ENCODE peak calls at places on chromosomes 12 and 14, in four cellular contexts. X, S, Z and A are unnamed samples.

GRCh38 chr12:50166776-50167025 is 468 bp downstream of the CERS5 start:
- DNase-seq in X (peak; percentile 74), S (peak; percentile 55), Z (peak; percentile 43), A (no peak)

GRCh38 chr12:54479421-54479820 is 6.0 kb upstream of the GTSF1 start:
- DNase-seq in X (peak; percentile 77), S (no peak), Z (no peak), A (no peak)

GRCh38 chr12:71626768-71627167 is 36.9 kb downstream of the ZFC3H1 start:
- DNase-seq in X (peak; percentile 43), S (no peak), Z (no peak), A (no peak)

GRCh38 chr14:65482769-65483438 is 70.4 kb downstream of the FUT8 start:
- DNase-seq in X (peak; percentile 28), S (no peak), Z (no peak), A (no peak)

GRCh38 chr12:106179086-106179485 is 40.3 kb upstream of the NUAK1 start:
- DNase-seq in X (no peak), S (no peak), Z (no peak), A (no peak)

GRCh38 chr14:52013984-52014600 is 24.7 kb downstream of the RTRAF start:
- DNase-seq in X (peak; percentile 18), S (no peak), Z (no peak), A (no peak)

GRCh38 chr14:22339277-22339676 is 249.7 kb downstream of the DAD1 start:
- DNase-seq in X (peak; percentile 6), S (no peak), Z (no peak), A (no peak)

GRCh38 chr14:63551338-63551737 is 8.2 kb upstream of the PPP2R5E start:
- DNase-seq in X (peak; percentile 65), S (no peak), Z (no peak), A (no peak)

GRCh38 chr12:2409656-2410265 is 357.0 kb downstream of the CACNA1C start:
- DNase-seq in X (no peak), S (no peak), Z (no peak), A (no peak)

GRCh38 chr14:95185452-95186392 is 28.4 kb upstream of the DICER1 start:
- DNase-seq in X (peak; percentile 18), S (no peak), Z (peak; percentile 82), A (no peak)

GRCh38 chr14:51554953-51555352 is 96.8 kb upstream of the FRMD6 start:
- DNase-seq in X (peak; percentile 73), S (no peak), Z (no peak), A (no peak)

GRCh38 chr14:100304825-100305445 is 1.3 kb downstream of the SLC25A29 start:
- DNase-seq in X (peak; percentile 59), S (no peak), Z (no peak), A (no peak)

GRCh38 chr14:51527073-51527472 is 124.6 kb upstream of the FRMD6 start:
- DNase-seq in X (peak; percentile 67), S (no peak), Z (no peak), A (no peak)

GRCh38 chr14:64421166-64421565 is 33.0 kb downstream of the MTHFD1 start:
- DNase-seq in X (peak; percentile 76), S (no peak), Z (no peak), A (no peak)

GRCh38 chr14:93936245-93936644 is 9.1 kb downstream of the FAM181A start:
- DNase-seq in X (peak; percentile 43), S (no peak), Z (no peak), A (no peak)

GRCh38 chr12:54371328-54372112 is 7.2 kb upstream of the GPR84 start:
- DNase-seq in X (no peak), S (no peak), Z (no peak), A (no peak)

GRCh38 chr12:48334807-48335206 is 15.9 kb downstream of the ZNF641 start:
- DNase-seq in X (no peak), S (no peak), Z (no peak), A (no peak)

GRCh38 chr14:52339262-52339661 is 25.1 kb downstream of the PTGER2 start:
- DNase-seq in X (no peak), S (no peak), Z (no peak), A (no peak)

GRCh38 chr12:119061208-119061796 is 80.0 kb downstream of the SRRM4 start:
- DNase-seq in X (peak; percentile 47), S (no peak), Z (no peak), A (no peak)

GRCh38 chr12:106732890-106733289 is 41.6 kb upstream of the RIC8B start:
- DNase-seq in X (no peak), S (no peak), Z (no peak), A (no peak)

GRCh38 chr14:62347658-62348057 is 585.4 kb downstream of the SNAPC1 start:
- DNase-seq in X (no peak), S (no peak), Z (no peak), A (no peak)

GRCh38 chr12:94263905-94264655 is 115.7 kb downstream of the PLXNC1 start:
- DNase-seq in X (peak; percentile 46), S (no peak), Z (no peak), A (no peak)

GRCh38 chr14:51849095-51849494 is 11.3 kb upstream of the GNG2 start:
- DNase-seq in X (peak; percentile 76), S (no peak), Z (no peak), A (no peak)

GRCh38 chr14:64632056-64632455 is 72.2 kb upstream of the PLEKHG3 start:
- DNase-seq in X (peak; percentile 51), S (no peak), Z (no peak), A (no peak)

GRCh38 chr14:98018626-98019025 is 1221.4 kb downstream of the VRK1 start:
- DNase-seq in X (no peak), S (no peak), Z (no peak), A (peak; percentile 41)

GRCh38 chr14:101001311-101002069 is 98.0 kb upstream of the RTL1 start:
- DNase-seq in X (peak; percentile 91), S (no peak), Z (no peak), A (no peak)

GRCh38 chr12:87405918-87406317 is 623.3 kb downstream of the C12orf50 start:
- DNase-seq in X (no peak), S (no peak), Z (no peak), A (no peak)

GRCh38 chr12:132237772-132238486 is 91.5 kb downstream of the GALNT9 start:
- DNase-seq in X (no peak), S (no peak), Z (no peak), A (no peak)

GRCh38 chr12:25959069-25959961 is 833 bp downstream of the RASSF8 start:
- DNase-seq in X (peak; percentile 96), S (no peak), Z (no peak), A (peak; percentile 29)

GRCh38 chr12:44581642-44582242 is 294.4 kb downstream of the NELL2 start:
- DNase-seq in X (no peak), S (no peak), Z (no peak), A (no peak)

GRCh38 chr14:63205281-63205575 is 985 bp downstream of the RHOJ start:
- DNase-seq in X (peak; percentile 38), S (no peak), Z (no peak), A (no peak)

GRCh38 chr14:23447634-23448353 is 12.3 kb upstream of the MYH7 start:
- DNase-seq in X (no peak), S (no peak), Z (no peak), A (no peak)

GRCh38 chr14:100422556-100423420 is 99.6 kb downstream of the SLC25A47 start:
- DNase-seq in X (peak; percentile 60), S (no peak), Z (no peak), A (no peak)

GRCh38 chr12:117045998-117046374 is 53.2 kb downstream of the TESC start:
- DNase-seq in X (no peak), S (no peak), Z (no peak), A (no peak)

GRCh38 chr14:80498533-80498932 is 287.2 kb upstream of the DIO2 start:
- DNase-seq in X (no peak), S (no peak), Z (no peak), A (no peak)

GRCh38 chr12:43011383-43011926 is 421.9 kb upstream of the PRICKLE1 start:
- DNase-seq in X (no peak), S (no peak), Z (no peak), A (no peak)

GRCh38 chr12:124855275-124855957 is 8.2 kb downstream of the SCARB1 start:
- DNase-seq in X (no peak), S (no peak), Z (no peak), A (no peak)

GRCh38 chr12:48927261-48927660 is 2.0 kb upstream of the FKBP11 start:
- DNase-seq in X (no peak), S (no peak), Z (no peak), A (no peak)

GRCh38 chr12:18446245-18446644 is 184.9 kb downstream of the PIK3C2G start:
- DNase-seq in X (no peak), S (no peak), Z (no peak), A (no peak)

GRCh38 chr14:52429451-52429850 is 115.3 kb downstream of the PTGER2 start:
- DNase-seq in X (no peak), S (no peak), Z (no peak), A (no peak)